ENCODE peak calls at places on chromosomes 11 and 22, in ten cellular contexts. One of them, this sample, is unnamed.

GRCh38 chr11:27381238-27381666 is 18.2 kb upstream of the CCDC34 start:
- DNase-seq in cardiac fibroblast: no peak
- DNase-seq in stimulated activated naive CD4-positive, alpha-beta T cell: no peak
- DNase-seq in lung microvascular endothelial cell: no peak
- DNase-seq in midbrain: no peak
- DNase-seq in activated CD4-positive, alpha-beta T cell treated with anti-CD3 and anti-CD28 coated beads, Interleukin-2, amount 10 ng/mL, durations not matched to agents 7 days and 5 days: no peak
- DNase-seq in NCI-H1105: no peak
- DNase-seq in HTR-8/SVneo: no peak
- DNase-seq in astrocyte of the spinal cord: no peak
- DNase-seq in AG04450: no peak
- DNase-seq in this sample: no peak

GRCh38 chr22:38543822-38544221 is 26.2 kb downstream of the DMC1 start:
- DNase-seq in activated CD4-positive, alpha-beta T cell treated with anti-CD3 and anti-CD28 coated beads, Interleukin-2, amount 10 ng/mL, durations not matched to agents 7 days and 5 days: no peak
- DNase-seq in midbrain: no peak
- DNase-seq in NCI-H1105: no peak
- DNase-seq in cardiac fibroblast: no peak
- DNase-seq in HTR-8/SVneo: no peak
- DNase-seq in lung microvascular endothelial cell: no peak
- DNase-seq in astrocyte of the spinal cord: no peak
- DNase-seq in stimulated activated naive CD4-positive, alpha-beta T cell: no peak
- DNase-seq in AG04450: no peak
- DNase-seq in this sample: peak; percentile 11

GRCh38 chr11:116454020-116454645 is 318.7 kb downstream of the BUD13 start:
- DNase-seq in AG04450: no peak
- DNase-seq in lung microvascular endothelial cell: peak; percentile 63
- DNase-seq in NCI-H1105: no peak
- DNase-seq in activated CD4-positive, alpha-beta T cell treated with anti-CD3 and anti-CD28 coated beads, Interleukin-2, amount 10 ng/mL, durations not matched to agents 7 days and 5 days: peak; percentile 40
- DNase-seq in cardiac fibroblast: peak; percentile 21
- DNase-seq in HTR-8/SVneo: peak; percentile 54
- DNase-seq in stimulated activated naive CD4-positive, alpha-beta T cell: no peak
- DNase-seq in midbrain: peak; percentile 44
- DNase-seq in astrocyte of the spinal cord: peak; percentile 18
- DNase-seq in this sample: peak; percentile 41

GRCh38 chr22:50548046-50548912 is 2.6 kb downstream of the KLHDC7B start:
- DNase-seq in midbrain: no peak
- DNase-seq in activated CD4-positive, alpha-beta T cell treated with anti-CD3 and anti-CD28 coated beads, Interleukin-2, amount 10 ng/mL, durations not matched to agents 7 days and 5 days: peak; percentile 63
- DNase-seq in cardiac fibroblast: no peak
- DNase-seq in NCI-H1105: no peak
- DNase-seq in AG04450: no peak
- DNase-seq in lung microvascular endothelial cell: no peak
- DNase-seq in astrocyte of the spinal cord: no peak
- DNase-seq in stimulated activated naive CD4-positive, alpha-beta T cell: peak; percentile 70
- DNase-seq in HTR-8/SVneo: no peak
- DNase-seq in this sample: peak; percentile 41

GRCh38 chr11:113896156-113896879 is 8.3 kb upstream of the HTR3B start:
- DNase-seq in cardiac fibroblast: peak; percentile 57
- DNase-seq in activated CD4-positive, alpha-beta T cell treated with anti-CD3 and anti-CD28 coated beads, Interleukin-2, amount 10 ng/mL, durations not matched to agents 7 days and 5 days: peak; percentile 44
- DNase-seq in stimulated activated naive CD4-positive, alpha-beta T cell: peak; percentile 40
- DNase-seq in lung microvascular endothelial cell: peak; percentile 42
- DNase-seq in midbrain: peak; percentile 31
- DNase-seq in astrocyte of the spinal cord: peak; percentile 35
- DNase-seq in HTR-8/SVneo: no peak
- DNase-seq in NCI-H1105: peak; percentile 70
- DNase-seq in AG04450: no peak
- DNase-seq in this sample: peak; percentile 48

GRCh38 chr11:2995091-2995561 is 3.0 kb upstream of the NAP1L4 start:
- DNase-seq in lung microvascular endothelial cell: no peak
- DNase-seq in activated CD4-positive, alpha-beta T cell treated with anti-CD3 and anti-CD28 coated beads, Interleukin-2, amount 10 ng/mL, durations not matched to agents 7 days and 5 days: no peak
- DNase-seq in NCI-H1105: no peak
- DNase-seq in AG04450: no peak
- DNase-seq in stimulated activated naive CD4-positive, alpha-beta T cell: no peak
- DNase-seq in midbrain: no peak
- DNase-seq in HTR-8/SVneo: no peak
- DNase-seq in cardiac fibroblast: no peak
- DNase-seq in astrocyte of the spinal cord: no peak
- DNase-seq in this sample: no peak

GRCh38 chr11:84714316-84714780 is 912.8 kb downstream of the DLG2 start:
- DNase-seq in HTR-8/SVneo: no peak
- DNase-seq in AG04450: no peak
- DNase-seq in stimulated activated naive CD4-positive, alpha-beta T cell: peak; percentile 24
- DNase-seq in cardiac fibroblast: peak; percentile 35
- DNase-seq in NCI-H1105: no peak
- DNase-seq in midbrain: peak; percentile 40
- DNase-seq in lung microvascular endothelial cell: no peak
- DNase-seq in activated CD4-positive, alpha-beta T cell treated with anti-CD3 and anti-CD28 coated beads, Interleukin-2, amount 10 ng/mL, durations not matched to agents 7 days and 5 days: peak; percentile 78
- DNase-seq in astrocyte of the spinal cord: peak; percentile 34
- DNase-seq in this sample: peak; percentile 71

GRCh38 chr11:126594921-126595367 is 239.5 kb downstream of the ST3GAL4 start:
- DNase-seq in cardiac fibroblast: no peak
- DNase-seq in astrocyte of the spinal cord: no peak
- DNase-seq in midbrain: no peak
- DNase-seq in lung microvascular endothelial cell: no peak
- DNase-seq in HTR-8/SVneo: no peak
- DNase-seq in NCI-H1105: peak; percentile 67
- DNase-seq in activated CD4-positive, alpha-beta T cell treated with anti-CD3 and anti-CD28 coated beads, Interleukin-2, amount 10 ng/mL, durations not matched to agents 7 days and 5 days: no peak
- DNase-seq in stimulated activated naive CD4-positive, alpha-beta T cell: no peak
- DNase-seq in AG04450: no peak
- DNase-seq in this sample: no peak

GRCh38 chr11:9251306-9251705 is 13.8 kb downstream of the DENND5A start:
- DNase-seq in lung microvascular endothelial cell: no peak
- DNase-seq in NCI-H1105: no peak
- DNase-seq in midbrain: no peak
- DNase-seq in stimulated activated naive CD4-positive, alpha-beta T cell: peak; percentile 50
- DNase-seq in AG04450: no peak
- DNase-seq in cardiac fibroblast: no peak
- DNase-seq in activated CD4-positive, alpha-beta T cell treated with anti-CD3 and anti-CD28 coated beads, Interleukin-2, amount 10 ng/mL, durations not matched to agents 7 days and 5 days: no peak
- DNase-seq in HTR-8/SVneo: peak; percentile 41
- DNase-seq in astrocyte of the spinal cord: no peak
- DNase-seq in this sample: no peak